ENCODE peak calls at places on chromosome 15, in seven cellular contexts. N is effector memory CD4-positive, alpha-beta T cell; Z is cardiac muscle cell; R is HCT116; T is A673; W is fibroblast of lung; M is OCI-LY7. J is an unnamed sample. For H3K4me1, the result is how much of the 10 kb centered on the place peaks cover.

GRCh38 chr15:81188354-81188753 is 8.3 kb upstream of the IL16 start:
- DNase-seq in R (no peak), Z (no peak), M (no peak), N (no peak), W (no peak), T (no peak), J (no peak)

GRCh38 chr15:58760385-58761009 is 10.6 kb upstream of the MINDY2 start:
- DNase-seq in R (no peak), T (no peak), N (no peak), Z (no peak), M (no peak), W (no peak), J (no peak)

GRCh38 chr15:43168192-43169107 is 16.8 kb upstream of the CCNDBP1 start:
- DNase-seq in R (no peak), T (no peak), M (no peak), Z (peak), W (peak), N (no peak), J (no peak)

GRCh38 chr15:77578641-77579372 is 53.9 kb downstream of the LINGO1 start:
- DNase-seq in N (no peak), W (no peak), M (no peak), R (no peak), T (no peak), Z (no peak), J (peak)

GRCh38 chr15:73784299-73784698 is 31.1 kb upstream of the INSYN1 start:
- DNase-seq in N (no peak), Z (no peak), R (no peak), M (no peak), W (no peak), T (no peak), J (peak)

GRCh38 chr15:40038267-40038653 is 721 bp downstream of the SRP14 start:
- DNase-seq in T (no peak), R (no peak), M (no peak), W (peak), Z (peak), N (no peak), J (no peak)

GRCh38 chr15:61527836-61528589 is 298.9 kb upstream of the RORA start:
- DNase-seq in Z (no peak), M (no peak), R (no peak), N (no peak), T (no peak), W (no peak), J (no peak)

GRCh38 chr15:78714890-78715289 is 73.9 kb upstream of the CHRNB4 start:
- DNase-seq in R (no peak), Z (no peak), T (peak), W (peak), N (no peak), M (peak), J (no peak)

GRCh38 chr15:80183886-80184285 is 31.1 kb downstream of the FAH start:
- DNase-seq in R (no peak), T (no peak), N (no peak), W (no peak), Z (no peak), M (no peak), J (no peak)

GRCh38 chr15:70023064-70023768 is 74.5 kb downstream of the TLE3 start:
- DNase-seq in Z (no peak), T (peak), N (peak), M (peak), R (peak), W (peak), J (no peak)

GRCh38 chr15:50641318-50641717 is 45.3 kb downstream of the TRPM7 start:
- DNase-seq in W (no peak), R (no peak), N (no peak), Z (no peak), T (no peak), M (no peak), J (no peak)

GRCh38 chr15:74664028-74664616 is 31.7 kb downstream of the EDC3 start:
- DNase-seq in R (no peak), N (no peak), W (peak), T (no peak), Z (no peak), M (no peak), J (peak)

GRCh38 chr15:70329179-70329578 is 231.5 kb upstream of the TLE3 start:
- DNase-seq in Z (no peak), T (no peak), R (no peak), M (no peak), W (no peak), N (no peak), J (no peak)

GRCh38 chr15:78550815-78551214 is 10.6 kb downstream of the PSMA4 start:
- DNase-seq in T (no peak), W (no peak), R (no peak), M (no peak), N (no peak), Z (no peak), J (no peak)

GRCh38 chr15:99550077-99550476 is 15.7 kb upstream of the MEF2A start:
- DNase-seq in M (no peak), R (no peak), Z (no peak), T (no peak), W (no peak), N (no peak), J (no peak)

GRCh38 chr15:29734917-29735572 is 87.2 kb downstream of the TJP1 start:
- DNase-seq in T (peak), Z (no peak), R (peak), W (peak), M (no peak), N (no peak), J (no peak)

GRCh38 chr15:45149060-45149459 is 19.3 kb downstream of the DUOX1 start:
- DNase-seq in M (no peak), R (no peak), N (no peak), W (no peak), Z (no peak), T (no peak), J (no peak)

GRCh38 chr15:98729446-98730042 is 81.2 kb downstream of the IGF1R start:
- DNase-seq in R (no peak), N (no peak), W (no peak), Z (peak), M (no peak), T (no peak), J (peak)

GRCh38 chr15:72318408-72318942 is 1.5 kb downstream of the CELF6 start:
- DNase-seq in Z (no peak), R (no peak), M (no peak), T (no peak), N (no peak), W (no peak), J (no peak)

GRCh38 chr15:73225358-73226015 is 143.3 kb downstream of the HCN4 start:
- DNase-seq in M (no peak), T (no peak), N (peak), R (no peak), Z (no peak), W (no peak), J (no peak)

GRCh38 chr15:31280037-31280830 is 46.4 kb upstream of the KLF13 start:
- DNase-seq in N (no peak), M (no peak), R (no peak), Z (no peak), W (no peak), T (peak), J (peak)

GRCh38 chr15:74208901-74209559 is 6.4 kb upstream of the STRA6 start:
- DNase-seq in W (peak), N (no peak), M (no peak), R (no peak), T (no peak), Z (peak), J (no peak)

GRCh38 chr15:69987492-69988482 is 109.9 kb downstream of the TLE3 start:
- DNase-seq in W (no peak), N (no peak), Z (no peak), R (no peak), M (no peak), T (no peak), J (no peak)

GRCh38 chr15:66653852-66654251 is 48.2 kb upstream of the SMAD6 start:
- DNase-seq in N (no peak), W (no peak), R (no peak), Z (no peak), M (no peak), T (no peak), J (no peak)
- H3K4me1 ChIP-seq in N (under half), W (under half), R (under half), Z (half or more), M (under half), T (under half), J (under half)

DNA sequence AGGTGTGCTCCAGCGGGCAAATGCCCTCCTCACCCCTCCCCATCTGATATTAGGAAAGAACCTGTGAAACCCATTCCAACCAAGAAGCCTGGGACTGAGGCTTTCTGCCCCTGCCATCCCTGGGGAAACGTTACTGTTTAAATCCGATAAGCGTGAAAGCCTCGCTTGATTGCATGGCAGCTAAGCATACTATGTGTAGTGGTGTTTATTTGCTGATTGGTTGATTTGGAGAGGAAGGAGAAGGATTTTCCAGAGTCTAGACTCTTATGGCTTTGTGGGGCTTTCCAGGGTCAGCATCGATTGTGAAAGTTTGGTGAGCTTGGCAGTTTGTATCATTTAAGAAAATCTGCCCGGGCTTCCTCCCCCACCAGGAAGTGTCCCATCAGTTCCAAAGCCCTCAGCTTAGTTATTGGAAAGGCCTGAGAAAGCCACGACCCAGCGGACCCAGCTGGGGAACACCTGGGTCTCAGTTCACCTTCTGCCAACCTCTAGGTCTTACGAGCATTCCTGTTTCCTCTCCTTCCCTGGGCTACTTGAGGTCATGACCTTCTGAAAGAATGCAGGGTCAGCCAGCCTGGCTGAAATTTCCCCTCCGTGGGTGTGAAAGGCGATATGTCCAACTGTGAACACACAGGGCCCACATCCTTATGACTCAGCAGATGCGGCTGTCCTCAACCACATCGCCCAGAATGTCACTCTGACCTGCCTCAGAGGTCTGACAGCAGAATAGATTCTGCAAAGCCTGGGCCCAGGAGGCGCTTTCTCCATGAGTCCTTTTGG is 62.8 kb upstream of the HERC1 start:
- DNase-seq in Z (peak), W (peak), T (no peak), N (no peak), M (no peak), R (no peak), J (peak)
- H3K4me3 ChIP-seq in Z (no peak), W (no peak), T (no peak), N (no peak), M (no peak), R (no peak), J (no peak)

DNA sequence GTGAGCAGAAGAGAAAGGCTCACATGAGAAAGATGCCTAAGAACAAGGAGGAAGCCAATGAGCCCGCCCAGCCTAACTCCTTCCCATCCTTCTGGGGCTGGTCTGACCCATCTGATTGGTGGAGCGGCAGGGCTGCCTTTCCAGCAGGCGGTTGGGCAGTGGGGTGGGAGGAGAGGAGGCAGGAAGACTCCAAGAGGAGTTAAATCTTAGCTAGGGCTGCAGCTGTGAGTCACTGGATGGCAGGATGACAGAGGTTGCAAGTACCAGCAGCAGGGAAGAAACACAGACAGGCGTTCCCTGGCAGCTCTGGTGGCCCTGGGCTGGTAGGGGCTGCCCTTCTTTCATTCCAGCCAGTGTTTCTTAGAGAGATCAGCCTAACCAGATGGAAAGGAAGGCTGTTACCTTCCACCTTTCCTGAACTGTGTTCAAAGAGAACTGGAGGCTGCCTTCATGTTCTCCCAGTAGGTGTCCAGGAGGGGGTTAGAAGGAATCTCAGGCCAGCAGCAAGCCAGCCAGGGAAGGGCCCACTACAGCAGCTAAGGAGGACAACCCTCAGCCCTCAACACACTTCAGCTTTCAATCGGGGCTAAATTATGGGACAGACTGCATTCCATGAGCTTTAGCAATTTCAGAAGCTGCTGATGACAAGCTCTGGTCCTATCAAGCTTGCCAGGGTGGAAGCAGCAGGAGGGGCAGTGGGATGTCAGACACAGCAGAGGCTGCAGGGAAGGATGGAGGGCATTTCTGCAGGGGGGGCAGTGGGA is 50.3 kb downstream of the CHSY1 start:
- DNase-seq in R (peak), Z (peak), N (no peak), W (peak), M (no peak), T (peak), J (peak)
- H3K4me1 ChIP-seq in R (under half), Z (under half), N (under half), W (under half), M (under half), T (under half), J (under half)

GRCh38 chr15:92843326-92843725 is 56.8 kb upstream of the CHD2 start:
- DNase-seq in W (no peak), M (no peak), N (no peak), Z (no peak), R (no peak), T (no peak), J (no peak)

GRCh38 chr15:92843819-92844218 is 56.3 kb upstream of the CHD2 start:
- DNase-seq in N (no peak), M (no peak), T (no peak), Z (no peak), W (no peak), R (no peak), J (no peak)

GRCh38 chr15:92846716-92847115 is 53.4 kb upstream of the CHD2 start:
- DNase-seq in M (no peak), T (no peak), R (no peak), N (no peak), W (peak), Z (no peak), J (no peak)

GRCh38 chr15:92847841-92848240 is 52.3 kb upstream of the CHD2 start:
- DNase-seq in N (no peak), Z (no peak), M (no peak), R (no peak), T (no peak), W (peak), J (no peak)

GRCh38 chr15:92845109-92845508 is 55.0 kb upstream of the CHD2 start:
- DNase-seq in Z (no peak), T (peak), R (no peak), W (peak), N (no peak), M (peak), J (no peak)
- H3K4me3 ChIP-seq in Z (no peak), T (no peak), R (no peak), W (no peak), N (no peak), M (peak), J (no peak)

DNA sequence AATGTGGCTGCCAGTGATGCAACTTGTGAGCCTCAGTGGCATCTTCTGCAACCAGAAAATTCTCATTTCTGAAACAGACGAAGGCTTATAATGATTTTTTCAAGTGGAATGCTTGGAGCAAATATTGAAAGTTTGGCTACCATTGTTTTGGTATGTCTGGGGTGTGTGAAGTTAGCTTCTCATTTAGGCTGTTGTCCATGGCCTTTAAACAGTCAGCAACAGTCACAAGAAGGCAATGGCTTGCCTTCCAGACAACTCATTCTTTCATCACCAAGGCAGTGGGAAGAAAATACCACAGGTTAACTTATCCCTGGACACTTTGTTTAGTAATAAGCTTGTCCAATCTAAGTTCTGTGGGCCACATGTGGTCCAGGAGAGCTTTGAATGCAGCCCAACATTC is 4.7 kb upstream of the BNC1 start:
- DNase-seq in W (peak), T (no peak), M (no peak), R (no peak), Z (no peak), N (no peak), J (no peak)
- H3K4me1 ChIP-seq in W (under half), T (under half), M (under half), R (under half), Z (under half), N (under half), J (under half)

GRCh38 chr15:37111427-37111717 is 11.0 kb upstream of the MEIS2 start:
- DNase-seq in R (no peak), N (no peak), Z (no peak), M (no peak), W (no peak), T (no peak), J (no peak)
- H3K4me3 ChIP-seq in R (no peak), N (no peak), Z (peak), M (no peak), W (no peak), T (no peak), J (no peak)

DNA sequence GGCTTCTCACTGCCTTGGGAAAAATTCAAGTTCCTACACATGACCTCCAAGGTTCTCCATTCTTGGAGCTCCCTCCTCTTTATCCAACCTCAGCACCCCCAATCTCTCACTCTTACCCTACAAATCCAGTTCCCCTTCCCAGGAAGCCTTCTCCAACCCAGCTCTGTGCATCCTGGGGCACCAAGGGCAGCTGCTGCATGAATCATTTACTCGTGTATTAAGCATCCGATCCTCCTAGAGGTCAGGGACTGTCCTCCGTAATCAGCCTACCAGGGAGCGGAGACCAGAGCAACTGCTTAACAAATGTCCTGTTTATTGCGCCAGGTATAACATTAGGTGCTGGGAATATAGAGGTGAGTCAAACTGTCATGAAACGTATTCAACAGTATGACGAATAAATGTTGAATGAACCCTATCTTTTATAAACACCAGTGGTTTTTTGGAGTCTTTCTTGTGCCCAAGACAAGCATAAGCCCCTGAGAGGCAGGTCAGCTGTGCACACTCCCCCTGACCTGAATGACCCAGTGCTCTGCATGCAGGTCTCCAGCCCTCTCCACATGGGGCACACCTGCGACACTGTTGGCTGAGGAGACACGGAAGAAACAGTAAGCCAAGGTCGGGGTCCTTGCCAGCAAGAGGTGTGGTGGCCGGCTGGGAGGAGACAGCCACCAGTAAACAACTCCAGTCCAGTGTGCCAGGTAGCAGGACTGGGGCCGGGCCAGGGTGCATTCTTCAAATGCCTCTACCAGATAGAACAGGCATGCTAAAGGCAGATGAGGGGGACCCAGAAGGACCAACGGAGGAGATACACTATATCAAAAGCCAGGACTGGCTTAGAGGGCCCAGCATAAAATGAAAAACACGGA is 27.6 kb downstream of the ANP32A start:
- DNase-seq in Z (peak), M (no peak), R (no peak), W (no peak), T (no peak), N (no peak), J (no peak)
- H3K4me1 ChIP-seq in Z (half or more), M (half or more), R (under half), W (under half), T (half or more), N (under half), J (half or more)